ENCODE peak calls at places on chromosomes 5 and 9, in ten cellular contexts. O is fibroblast of mammary gland, S is EL, X is gastrocnemius medialis, G is NCI-H2171 treated with DMSO at 0.1 percent for 48 hours, T is foreskin fibroblast, K is NCI-H1417, Z is NCI-H146, B is progenitor cell of endocrine pancreas, A is hippocampal formation. N is an unnamed sample.

GRCh38 chr5:55577353-55578060 is 42.7 kb upstream of the PLPP1 start:
- DNase-seq in O (peak; percentile 53), S (no peak), X (peak; percentile 28), G (peak; percentile 22), T (no peak), K (no peak), Z (peak; percentile 43), B (no peak), A (peak; percentile 19), N (no peak)

GRCh38 chr5:147398860-147399259 is 111.0 kb downstream of the DPYSL3 start:
- DNase-seq in O (peak; percentile 79), S (no peak), X (no peak), G (no peak), T (peak; percentile 88), K (no peak), Z (no peak), B (no peak), A (no peak), N (no peak)

GRCh38 chr5:41871866-41872265 is 1.6 kb upstream of the OXCT1 start:
- DNase-seq in O (peak; percentile 75), S (peak; percentile 24), X (no peak), G (no peak), T (peak; percentile 75), K (no peak), Z (no peak), B (no peak), A (peak; percentile 8), N (peak; percentile 21)

GRCh38 chr5:62093981-62094380 is 212.0 kb upstream of the KIF2A start:
- DNase-seq in O (peak; percentile 16), S (peak; percentile 2), X (no peak), G (peak; percentile 43), T (peak; percentile 42), K (peak; percentile 97), Z (no peak), B (no peak), A (peak; percentile 51), N (peak; percentile 4)

GRCh38 chr5:144032375-144032774 is 138.1 kb downstream of the YIPF5 start:
- DNase-seq in O (no peak), S (no peak), X (peak; percentile 48), G (no peak), T (peak; percentile 18), K (peak; percentile 71), Z (no peak), B (no peak), A (no peak), N (no peak)

GRCh38 chr5:56569576-56569975 is 245.8 kb upstream of the MAP3K1 start:
- DNase-seq in O (peak; percentile 61), S (peak; percentile 71), X (no peak), G (no peak), T (peak; percentile 35), K (no peak), Z (no peak), B (no peak), A (no peak), N (peak; percentile 32)

GRCh38 chr9:137745541-137745991 is 126.8 kb downstream of the EHMT1 start:
- DNase-seq in O (no peak), S (no peak), X (peak; percentile 55), G (peak; percentile 75), T (no peak), K (peak; percentile 50), Z (peak; percentile 14), B (no peak), A (no peak), N (no peak)

GRCh38 chr5:175357995-175358394 is 86.0 kb downstream of the DRD1 start:
- DNase-seq in O (no peak), S (no peak), X (no peak), G (no peak), T (no peak), K (no peak), Z (no peak), B (no peak), A (no peak), N (no peak)

GRCh38 chr5:135533346-135533745 is 2.4 kb downstream of the NEUROG1 start:
- DNase-seq in O (no peak), S (no peak), X (no peak), G (no peak), T (no peak), K (no peak), Z (peak; percentile 12), B (no peak), A (no peak), N (no peak)

GRCh38 chr5:157575096-157575872 is at the start of gene ADAM19:
- DNase-seq in O (peak; percentile 48), S (peak; percentile 76), X (no peak), G (peak; percentile 31), T (peak; percentile 50), K (peak; percentile 51), Z (peak; percentile 12), B (peak; percentile 55), A (no peak), N (peak; percentile 57)

GRCh38 chr5:133252133-133252480 is 200.3 kb downstream of the HSPA4 start:
- DNase-seq in O (no peak), S (no peak), X (no peak), G (no peak), T (no peak), K (no peak), Z (peak; percentile 23), B (no peak), A (no peak), N (no peak)

GRCh38 chr5:15650266-15650665 is 150.3 kb downstream of the FBXL7 start:
- DNase-seq in O (peak; percentile 21), S (no peak), X (no peak), G (no peak), T (no peak), K (no peak), Z (no peak), B (no peak), A (no peak), N (no peak)

GRCh38 chr5:169296456-169297220 is 4.3 kb downstream of the SLIT3 start:
- DNase-seq in O (peak; percentile 83), S (peak; percentile 93), X (peak; percentile 3), G (no peak), T (peak; percentile 95), K (peak; percentile 45), Z (no peak), B (no peak), A (no peak), N (peak; percentile 85)

GRCh38 chr5:54845567-54845941 is 139.8 kb downstream of the ESM1 start:
- DNase-seq in O (peak; percentile 72), S (peak; percentile 54), X (no peak), G (no peak), T (peak; percentile 73), K (no peak), Z (no peak), B (no peak), A (no peak), N (peak; percentile 45)

GRCh38 chr9:136722969-136723356 is 10.6 kb downstream of the DIPK1B start:
- DNase-seq in O (no peak), S (no peak), X (no peak), G (no peak), T (peak; percentile 34), K (no peak), Z (no peak), B (no peak), A (no peak), N (no peak)

GRCh38 chr5:113119271-113119924 is 142.8 kb downstream of the DCP2 start:
- DNase-seq in O (peak; percentile 55), S (no peak), X (no peak), G (no peak), T (peak; percentile 60), K (no peak), Z (no peak), B (no peak), A (no peak), N (no peak)

GRCh38 chr5:133475986-133476385 is 136.4 kb downstream of the FSTL4 start:
- DNase-seq in O (no peak), S (peak; percentile 49), X (no peak), G (no peak), T (no peak), K (no peak), Z (no peak), B (no peak), A (no peak), N (peak; percentile 29)

GRCh38 chr5:76479973-76480667 is 77.0 kb downstream of the IQGAP2 start:
- DNase-seq in O (no peak), S (no peak), X (no peak), G (no peak), T (no peak), K (no peak), Z (no peak), B (no peak), A (no peak), N (no peak)

GRCh38 chr9:3850083-3850482 is 324.3 kb upstream of the RFX3 start:
- DNase-seq in O (no peak), S (no peak), X (no peak), G (no peak), T (no peak), K (peak; percentile 22), Z (no peak), B (no peak), A (no peak), N (no peak)

GRCh38 chr5:144566747-144567415 is 396.2 kb downstream of the KCTD16 start:
- DNase-seq in O (peak; percentile 25), S (peak; percentile 88), X (no peak), G (no peak), T (peak; percentile 65), K (no peak), Z (no peak), B (no peak), A (no peak), N (peak; percentile 76)

GRCh38 chr9:98129451-98129881 is 10.4 kb upstream of the TRIM14 start:
- DNase-seq in O (peak; percentile 10), S (no peak), X (no peak), G (no peak), T (no peak), K (no peak), Z (no peak), B (no peak), A (no peak), N (no peak)

GRCh38 chr5:132437604-132438275 is 52.8 kb downstream of the IRF1 start:
- DNase-seq in O (peak; percentile 90), S (peak; percentile 94), X (peak; percentile 48), G (no peak), T (peak; percentile 91), K (no peak), Z (no peak), B (no peak), A (no peak), N (peak; percentile 79)

GRCh38 chr9:77909306-77909705 is 122.3 kb downstream of the GNAQ start:
- DNase-seq in O (no peak), S (no peak), X (no peak), G (no peak), T (no peak), K (no peak), Z (no peak), B (no peak), A (no peak), N (no peak)

GRCh38 chr5:4511996-4512656 is 628.0 kb upstream of the ADAMTS16 start:
- DNase-seq in O (peak; percentile 3), S (no peak), X (no peak), G (no peak), T (no peak), K (no peak), Z (no peak), B (peak; percentile 64), A (no peak), N (no peak)

GRCh38 chr5:97131139-97131710 is 11.2 kb downstream of the LIX1 start:
- DNase-seq in O (peak; percentile 53), S (peak; percentile 34), X (no peak), G (no peak), T (peak; percentile 39), K (no peak), Z (no peak), B (no peak), A (no peak), N (peak; percentile 71)

GRCh38 chr9:91857291-91857781 is 92.7 kb downstream of the ROR2 start:
- DNase-seq in O (peak; percentile 43), S (no peak), X (no peak), G (no peak), T (peak; percentile 51), K (no peak), Z (no peak), B (peak; percentile 62), A (no peak), N (no peak)

GRCh38 chr5:169139381-169140125 is 161.4 kb downstream of the SLIT3 start:
- DNase-seq in O (no peak), S (no peak), X (no peak), G (no peak), T (peak; percentile 17), K (no peak), Z (no peak), B (no peak), A (no peak), N (no peak)

GRCh38 chr5:157603333-157604190 is 28.0 kb upstream of the ADAM19 start:
- DNase-seq in O (peak; percentile 89), S (peak; percentile 94), X (no peak), G (no peak), T (peak; percentile 63), K (no peak), Z (no peak), B (no peak), A (no peak), N (peak; percentile 91)

N was measured in HFFc6.